ENCODE peak calls at places on chromosomes 12 and 14, in four cellular contexts. One of them, this sample, is unnamed.

GRCh38 chr14:34013714-34014055 is 62.8 kb upstream of the EGLN3 start:
- DNase-seq in ELR: no peak
- DNase-seq in Caco-2: no peak
- DNase-seq in stimulated activated CD4-positive, alpha-beta T cell treated with anti-CD3 and anti-CD28 coated beads, TNF-alpha, amount 100 ng/mL, for 48 hours: no peak
- DNase-seq in this sample: no peak

GRCh38 chr12:70049596-70050360 is 193.5 kb upstream of the CNOT2 start:
- DNase-seq in Caco-2: no peak
- DNase-seq in ELR: no peak
- DNase-seq in stimulated activated CD4-positive, alpha-beta T cell treated with anti-CD3 and anti-CD28 coated beads, TNF-alpha, amount 100 ng/mL, for 48 hours: no peak
- DNase-seq in this sample: no peak

GRCh38 chr12:131189781-131190180 is 236.1 kb downstream of the ADGRD1 start:
- DNase-seq in Caco-2: no peak
- DNase-seq in ELR: no peak
- DNase-seq in stimulated activated CD4-positive, alpha-beta T cell treated with anti-CD3 and anti-CD28 coated beads, TNF-alpha, amount 100 ng/mL, for 48 hours: no peak
- DNase-seq in this sample: no peak

GRCh38 chr14:80951491-80951890 is 3.9 kb upstream of the TSHR start:
- DNase-seq in Caco-2: no peak
- DNase-seq in ELR: no peak
- DNase-seq in stimulated activated CD4-positive, alpha-beta T cell treated with anti-CD3 and anti-CD28 coated beads, TNF-alpha, amount 100 ng/mL, for 48 hours: no peak
- DNase-seq in this sample: no peak

GRCh38 chr12:51827925-51828818 is 20.3 kb downstream of the FIGNL2 start:
- DNase-seq in stimulated activated CD4-positive, alpha-beta T cell treated with anti-CD3 and anti-CD28 coated beads, TNF-alpha, amount 100 ng/mL, for 48 hours: peak; percentile 58
- DNase-seq in ELR: peak; percentile 71
- DNase-seq in Caco-2: no peak
- DNase-seq in this sample: peak; percentile 27

GRCh38 chr12:107134558-107134957 is 41.2 kb upstream of the CRY1 start:
- DNase-seq in Caco-2: peak; percentile 46
- DNase-seq in stimulated activated CD4-positive, alpha-beta T cell treated with anti-CD3 and anti-CD28 coated beads, TNF-alpha, amount 100 ng/mL, for 48 hours: peak; percentile 24
- DNase-seq in ELR: peak; percentile 56
- DNase-seq in this sample: peak; percentile 12

GRCh38 chr12:47281667-47282171 is 202.0 kb upstream of the AMIGO2 start:
- DNase-seq in Caco-2: no peak
- DNase-seq in stimulated activated CD4-positive, alpha-beta T cell treated with anti-CD3 and anti-CD28 coated beads, TNF-alpha, amount 100 ng/mL, for 48 hours: no peak
- DNase-seq in ELR: peak; percentile 50
- DNase-seq in this sample: peak; percentile 61

GRCh38 chr14:49975286-49975685 is 82.4 kb downstream of the ARF6 start:
- DNase-seq in ELR: peak; percentile 98
- DNase-seq in Caco-2: no peak
- DNase-seq in stimulated activated CD4-positive, alpha-beta T cell treated with anti-CD3 and anti-CD28 coated beads, TNF-alpha, amount 100 ng/mL, for 48 hours: no peak
- DNase-seq in this sample: peak; percentile 95

GRCh38 chr14:35509846-35510245 is 24.1 kb upstream of the INSM2 start:
- DNase-seq in ELR: no peak
- DNase-seq in Caco-2: no peak
- DNase-seq in stimulated activated CD4-positive, alpha-beta T cell treated with anti-CD3 and anti-CD28 coated beads, TNF-alpha, amount 100 ng/mL, for 48 hours: no peak
- DNase-seq in this sample: no peak

GRCh38 chr14:55571125-55571889 is 8.7 kb upstream of the KTN1 start:
- DNase-seq in stimulated activated CD4-positive, alpha-beta T cell treated with anti-CD3 and anti-CD28 coated beads, TNF-alpha, amount 100 ng/mL, for 48 hours: no peak
- DNase-seq in ELR: no peak
- DNase-seq in Caco-2: no peak
- DNase-seq in this sample: no peak

GRCh38 chr14:70822706-70823185 is 13.4 kb upstream of the MAP3K9 start:
- DNase-seq in stimulated activated CD4-positive, alpha-beta T cell treated with anti-CD3 and anti-CD28 coated beads, TNF-alpha, amount 100 ng/mL, for 48 hours: no peak
- DNase-seq in Caco-2: peak; percentile 59
- DNase-seq in ELR: peak; percentile 43
- DNase-seq in this sample: no peak

GRCh38 chr14:102900631-102901571 is 21.6 kb upstream of the AMN start:
- DNase-seq in ELR: no peak
- DNase-seq in stimulated activated CD4-positive, alpha-beta T cell treated with anti-CD3 and anti-CD28 coated beads, TNF-alpha, amount 100 ng/mL, for 48 hours: no peak
- DNase-seq in Caco-2: no peak
- DNase-seq in this sample: no peak

GRCh38 chr14:91919814-91920213 is 27.7 kb downstream of the FBLN5 start:
- DNase-seq in Caco-2: no peak
- DNase-seq in ELR: no peak
- DNase-seq in stimulated activated CD4-positive, alpha-beta T cell treated with anti-CD3 and anti-CD28 coated beads, TNF-alpha, amount 100 ng/mL, for 48 hours: no peak
- DNase-seq in this sample: no peak

GRCh38 chr12:56082967-56083366 is 3.0 kb downstream of the ERBB3 start:
- DNase-seq in stimulated activated CD4-positive, alpha-beta T cell treated with anti-CD3 and anti-CD28 coated beads, TNF-alpha, amount 100 ng/mL, for 48 hours: no peak
- DNase-seq in Caco-2: no peak
- DNase-seq in ELR: no peak
- DNase-seq in this sample: no peak

GRCh38 chr12:70637286-70637685 is at the start of gene PTPRB:
- DNase-seq in Caco-2: no peak
- DNase-seq in ELR: no peak
- DNase-seq in stimulated activated CD4-positive, alpha-beta T cell treated with anti-CD3 and anti-CD28 coated beads, TNF-alpha, amount 100 ng/mL, for 48 hours: no peak
- DNase-seq in this sample: no peak

GRCh38 chr14:60951781-60952435 is 29.0 kb downstream of the TRMT5 start:
- DNase-seq in stimulated activated CD4-positive, alpha-beta T cell treated with anti-CD3 and anti-CD28 coated beads, TNF-alpha, amount 100 ng/mL, for 48 hours: no peak
- DNase-seq in ELR: no peak
- DNase-seq in Caco-2: no peak
- DNase-seq in this sample: no peak

GRCh38 chr12:50258167-50258551 is 25.2 kb downstream of the LIMA1 start:
- DNase-seq in ELR: no peak
- DNase-seq in Caco-2: no peak
- DNase-seq in stimulated activated CD4-positive, alpha-beta T cell treated with anti-CD3 and anti-CD28 coated beads, TNF-alpha, amount 100 ng/mL, for 48 hours: no peak
- DNase-seq in this sample: peak; percentile 5

GRCh38 chr14:50846171-50846880 is 15.4 kb upstream of the NIN start:
- DNase-seq in stimulated activated CD4-positive, alpha-beta T cell treated with anti-CD3 and anti-CD28 coated beads, TNF-alpha, amount 100 ng/mL, for 48 hours: no peak
- DNase-seq in Caco-2: no peak
- DNase-seq in ELR: peak; percentile 96
- DNase-seq in this sample: peak; percentile 74

GRCh38 chr12:51721281-51721940 is 127.1 kb downstream of the FIGNL2 start:
- DNase-seq in ELR: no peak
- DNase-seq in Caco-2: no peak
- DNase-seq in stimulated activated CD4-positive, alpha-beta T cell treated with anti-CD3 and anti-CD28 coated beads, TNF-alpha, amount 100 ng/mL, for 48 hours: peak; percentile 13
- DNase-seq in this sample: no peak

GRCh38 chr12:122527478-122527944 is 462 bp downstream of the KNTC1 start:
- DNase-seq in stimulated activated CD4-positive, alpha-beta T cell treated with anti-CD3 and anti-CD28 coated beads, TNF-alpha, amount 100 ng/mL, for 48 hours: no peak
- DNase-seq in Caco-2: peak; percentile 49
- DNase-seq in ELR: peak; percentile 58
- DNase-seq in this sample: peak; percentile 31

GRCh38 chr12:123119808-123120207 is 31.1 kb downstream of the PITPNM2 start:
- DNase-seq in ELR: no peak
- DNase-seq in Caco-2: no peak
- DNase-seq in stimulated activated CD4-positive, alpha-beta T cell treated with anti-CD3 and anti-CD28 coated beads, TNF-alpha, amount 100 ng/mL, for 48 hours: no peak
- DNase-seq in this sample: no peak

GRCh38 chr12:18723752-18724151 is 14.1 kb downstream of the PLCZ1 start:
- DNase-seq in Caco-2: no peak
- DNase-seq in stimulated activated CD4-positive, alpha-beta T cell treated with anti-CD3 and anti-CD28 coated beads, TNF-alpha, amount 100 ng/mL, for 48 hours: no peak
- DNase-seq in ELR: peak; percentile 96
- DNase-seq in this sample: peak; percentile 34

This sample was measured in LHCN-M2.